ENCODE peak calls at places on chromosomes 5 and 9, in nine cellular contexts. U, G, X, L, P, R, C, F and T are unnamed samples.

GRCh38 chr5:55232194-55232984 is 1.0 kb downstream of the CCNO start:
- DNase-seq in U (no peak), R (no peak), G (peak; percentile 67), X (peak; percentile 40), P (peak; percentile 19), C (no peak), L (peak; percentile 81), F (peak; percentile 25), T (no peak)

GRCh38 chr5:124743534-124744169 is 2.8 kb downstream of the ZNF608 start:
- DNase-seq in L (no peak), X (peak; percentile 44), P (no peak), G (no peak), C (no peak), F (no peak), R (no peak), U (no peak), T (no peak)

GRCh38 chr5:169185626-169186025 is 115.3 kb downstream of the SLIT3 start:
- DNase-seq in R (no peak), F (no peak), P (no peak), L (no peak), G (no peak), C (no peak), U (no peak), X (no peak), T (no peak)

GRCh38 chr9:108973876-108974275 is 39.4 kb downstream of the CTNNAL1 start:
- DNase-seq in R (no peak), C (no peak), F (no peak), X (no peak), G (no peak), L (no peak), P (no peak), U (no peak), T (no peak)

GRCh38 chr9:125608488-125609224 is 98.4 kb downstream of the MAPKAP1 start:
- DNase-seq in P (no peak), G (no peak), L (no peak), R (no peak), C (no peak), F (no peak), U (no peak), X (no peak), T (no peak)

GRCh38 chr5:68475476-68475875 is 259.9 kb downstream of the PIK3R1 start:
- DNase-seq in U (no peak), X (no peak), C (no peak), F (no peak), G (no peak), R (no peak), L (no peak), P (no peak), T (no peak)

GRCh38 chr5:62312036-62312435 is 6.0 kb downstream of the KIF2A start:
- DNase-seq in C (no peak), U (no peak), F (no peak), X (no peak), G (no peak), L (no peak), R (no peak), P (no peak), T (no peak)

GRCh38 chr9:86043586-86043985 is 55.8 kb downstream of the GOLM1 start:
- DNase-seq in R (no peak), X (no peak), L (no peak), C (no peak), G (no peak), U (no peak), P (no peak), F (no peak), T (no peak)

GRCh38 chr5:177071671-177072385 is 14.9 kb upstream of the FGFR4 start:
- DNase-seq in C (peak; percentile 25), L (peak; percentile 71), R (peak; percentile 14), F (no peak), P (peak; percentile 75), U (peak; percentile 76), G (peak; percentile 79), X (peak; percentile 84), T (peak; percentile 67)

GRCh38 chr5:15105799-15106393 is 234.3 kb upstream of the ANKH start:
- DNase-seq in G (peak; percentile 30), C (peak; percentile 22), U (peak; percentile 43), P (peak; percentile 43), X (peak; percentile 24), F (no peak), L (peak; percentile 44), R (no peak), T (peak; percentile 50)

GRCh38 chr5:91302335-91302734 is 80.8 kb downstream of the ARRDC3 start:
- DNase-seq in F (no peak), P (no peak), L (no peak), X (no peak), C (no peak), U (no peak), R (no peak), G (no peak), T (no peak)

GRCh38 chr5:30099634-30100033 is 1093.9 kb upstream of the CDH6 start:
- DNase-seq in U (no peak), G (no peak), R (no peak), P (no peak), X (no peak), F (no peak), C (no peak), L (peak; percentile 62), T (no peak)

GRCh38 chr5:141649056-141649688 is 2.0 kb downstream of the FCHSD1 start:
- DNase-seq in C (no peak), X (no peak), L (no peak), R (no peak), G (no peak), U (no peak), P (no peak), F (no peak), T (no peak)

GRCh38 chr5:5373351-5374033 is 49.0 kb upstream of the ICE1 start:
- DNase-seq in U (no peak), C (no peak), L (no peak), R (no peak), F (no peak), G (no peak), X (no peak), P (no peak), T (no peak)

GRCh38 chr5:150119421-150120061 is 33.2 kb upstream of the CSF1R start:
- DNase-seq in G (no peak), X (no peak), C (no peak), F (no peak), U (peak; percentile 20), L (no peak), P (no peak), R (no peak), T (peak; percentile 40)

GRCh38 chr9:130234340-130235260 is 31.0 kb upstream of the HMCN2 start:
- DNase-seq in P (no peak), U (no peak), R (no peak), L (no peak), C (no peak), G (no peak), X (no peak), F (no peak), T (no peak)

GRCh38 chr5:139877129-139877597 is 81.6 kb downstream of the PSD2 start:
- DNase-seq in L (peak; percentile 95), C (no peak), R (no peak), G (no peak), U (no peak), X (no peak), F (no peak), P (no peak), T (no peak)

GRCh38 chr5:174945853-174946252 is 221.5 kb downstream of the MSX2 start:
- DNase-seq in F (no peak), L (no peak), R (no peak), P (no peak), C (no peak), U (no peak), X (no peak), G (no peak), T (peak; percentile 56)

GRCh38 chr5:65873181-65873580 is 53.2 kb upstream of the ERBIN start:
- DNase-seq in X (no peak), F (no peak), C (no peak), L (no peak), P (no peak), U (no peak), R (no peak), G (no peak), T (no peak)